ENCODE peak calls at places on chromosomes 6 and 20, in ten cellular contexts. One of them, this sample, is unnamed.

GRCh38 chr20:40563296-40563950 is 125.6 kb downstream of the MAFB start:
- DNase-seq in heart left ventricle: peak
- DNase-seq in cardiac muscle cell: no peak
- DNase-seq in brain microvascular endothelial cell: peak
- DNase-seq in astrocyte of the spinal cord: peak
- DNase-seq in A673: peak
- DNase-seq in CD8-positive, alpha-beta T cell: no peak
- DNase-seq in Panc1: no peak
- DNase-seq in Karpas-422: no peak
- DNase-seq in choroid plexus epithelial cell: peak
- DNase-seq in this sample: peak

GRCh38 chr6:54291146-54291545 is 17.1 kb upstream of the TINAG start:
- DNase-seq in Karpas-422: no peak
- DNase-seq in choroid plexus epithelial cell: peak
- DNase-seq in Panc1: no peak
- DNase-seq in cardiac muscle cell: no peak
- DNase-seq in brain microvascular endothelial cell: peak
- DNase-seq in heart left ventricle: no peak
- DNase-seq in astrocyte of the spinal cord: peak
- DNase-seq in A673: peak
- DNase-seq in CD8-positive, alpha-beta T cell: no peak
- DNase-seq in this sample: no peak

GRCh38 chr6:56368484-56368883 is 121.1 kb upstream of the COL21A1 start:
- DNase-seq in choroid plexus epithelial cell: no peak
- DNase-seq in heart left ventricle: no peak
- DNase-seq in astrocyte of the spinal cord: no peak
- DNase-seq in Karpas-422: no peak
- DNase-seq in cardiac muscle cell: no peak
- DNase-seq in A673: peak
- DNase-seq in brain microvascular endothelial cell: no peak
- DNase-seq in CD8-positive, alpha-beta T cell: no peak
- DNase-seq in Panc1: no peak
- DNase-seq in this sample: no peak

GRCh38 chr6:56795852-56796532 is 153.3 kb upstream of the DST start:
- DNase-seq in brain microvascular endothelial cell: no peak
- DNase-seq in A673: no peak
- DNase-seq in Karpas-422: no peak
- DNase-seq in Panc1: no peak
- DNase-seq in CD8-positive, alpha-beta T cell: no peak
- DNase-seq in heart left ventricle: no peak
- DNase-seq in cardiac muscle cell: no peak
- DNase-seq in choroid plexus epithelial cell: no peak
- DNase-seq in astrocyte of the spinal cord: peak
- DNase-seq in this sample: no peak

GRCh38 chr20:57393321-57394086 is 2.3 kb downstream of the RBM38 start:
- DNase-seq in cardiac muscle cell: no peak
- DNase-seq in Panc1: no peak
- DNase-seq in A673: no peak
- DNase-seq in CD8-positive, alpha-beta T cell: no peak
- DNase-seq in brain microvascular endothelial cell: no peak
- DNase-seq in heart left ventricle: peak
- DNase-seq in choroid plexus epithelial cell: no peak
- DNase-seq in Karpas-422: peak
- DNase-seq in astrocyte of the spinal cord: no peak
- DNase-seq in this sample: no peak

GRCh38 chr20:37992802-37993538 is 40.3 kb downstream of the TTI1 start:
- DNase-seq in heart left ventricle: peak
- DNase-seq in A673: peak
- DNase-seq in cardiac muscle cell: peak
- DNase-seq in Karpas-422: peak
- DNase-seq in astrocyte of the spinal cord: peak
- DNase-seq in brain microvascular endothelial cell: peak
- DNase-seq in choroid plexus epithelial cell: peak
- DNase-seq in Panc1: no peak
- DNase-seq in CD8-positive, alpha-beta T cell: no peak
- DNase-seq in this sample: no peak

GRCh38 chr6:148831064-148831463 is 84.2 kb downstream of the UST start:
- DNase-seq in Karpas-422: no peak
- DNase-seq in CD8-positive, alpha-beta T cell: no peak
- DNase-seq in astrocyte of the spinal cord: no peak
- DNase-seq in brain microvascular endothelial cell: no peak
- DNase-seq in heart left ventricle: no peak
- DNase-seq in Panc1: no peak
- DNase-seq in cardiac muscle cell: no peak
- DNase-seq in choroid plexus epithelial cell: no peak
- DNase-seq in A673: no peak
- DNase-seq in this sample: no peak

GRCh38 chr6:43436577-43437282 is 9.4 kb downstream of the ABCC10 start:
- DNase-seq in CD8-positive, alpha-beta T cell: no peak
- DNase-seq in Karpas-422: no peak
- DNase-seq in cardiac muscle cell: peak
- DNase-seq in choroid plexus epithelial cell: peak
- DNase-seq in A673: no peak
- DNase-seq in Panc1: no peak
- DNase-seq in astrocyte of the spinal cord: peak
- DNase-seq in brain microvascular endothelial cell: peak
- DNase-seq in heart left ventricle: no peak
- DNase-seq in this sample: no peak

GRCh38 chr20:50067461-50067860 is 45.5 kb downstream of the UBE2V1 start:
- DNase-seq in Karpas-422: no peak
- DNase-seq in Panc1: no peak
- DNase-seq in brain microvascular endothelial cell: no peak
- DNase-seq in heart left ventricle: no peak
- DNase-seq in CD8-positive, alpha-beta T cell: no peak
- DNase-seq in choroid plexus epithelial cell: no peak
- DNase-seq in astrocyte of the spinal cord: no peak
- DNase-seq in cardiac muscle cell: no peak
- DNase-seq in A673: no peak
- DNase-seq in this sample: no peak

GRCh38 chr20:50068041-50068651 is 44.8 kb downstream of the UBE2V1 start:
- DNase-seq in A673: no peak
- DNase-seq in heart left ventricle: no peak
- DNase-seq in CD8-positive, alpha-beta T cell: no peak
- DNase-seq in Karpas-422: no peak
- DNase-seq in brain microvascular endothelial cell: no peak
- DNase-seq in Panc1: no peak
- DNase-seq in cardiac muscle cell: no peak
- DNase-seq in astrocyte of the spinal cord: no peak
- DNase-seq in choroid plexus epithelial cell: no peak
- DNase-seq in this sample: no peak

GRCh38 chr20:50070361-50070760 is 42.6 kb downstream of the UBE2V1 start:
- DNase-seq in Panc1: no peak
- DNase-seq in cardiac muscle cell: no peak
- DNase-seq in brain microvascular endothelial cell: no peak
- DNase-seq in heart left ventricle: peak
- DNase-seq in A673: no peak
- DNase-seq in CD8-positive, alpha-beta T cell: no peak
- DNase-seq in astrocyte of the spinal cord: no peak
- DNase-seq in Karpas-422: no peak
- DNase-seq in choroid plexus epithelial cell: no peak
- DNase-seq in this sample: no peak

GRCh38 chr20:50073500-50073899 is 39.5 kb downstream of the UBE2V1 start:
- DNase-seq in brain microvascular endothelial cell: no peak
- DNase-seq in cardiac muscle cell: no peak
- DNase-seq in A673: no peak
- DNase-seq in heart left ventricle: peak
- DNase-seq in CD8-positive, alpha-beta T cell: no peak
- DNase-seq in Panc1: no peak
- DNase-seq in astrocyte of the spinal cord: no peak
- DNase-seq in choroid plexus epithelial cell: no peak
- DNase-seq in Karpas-422: no peak
- DNase-seq in this sample: no peak

DNA sequence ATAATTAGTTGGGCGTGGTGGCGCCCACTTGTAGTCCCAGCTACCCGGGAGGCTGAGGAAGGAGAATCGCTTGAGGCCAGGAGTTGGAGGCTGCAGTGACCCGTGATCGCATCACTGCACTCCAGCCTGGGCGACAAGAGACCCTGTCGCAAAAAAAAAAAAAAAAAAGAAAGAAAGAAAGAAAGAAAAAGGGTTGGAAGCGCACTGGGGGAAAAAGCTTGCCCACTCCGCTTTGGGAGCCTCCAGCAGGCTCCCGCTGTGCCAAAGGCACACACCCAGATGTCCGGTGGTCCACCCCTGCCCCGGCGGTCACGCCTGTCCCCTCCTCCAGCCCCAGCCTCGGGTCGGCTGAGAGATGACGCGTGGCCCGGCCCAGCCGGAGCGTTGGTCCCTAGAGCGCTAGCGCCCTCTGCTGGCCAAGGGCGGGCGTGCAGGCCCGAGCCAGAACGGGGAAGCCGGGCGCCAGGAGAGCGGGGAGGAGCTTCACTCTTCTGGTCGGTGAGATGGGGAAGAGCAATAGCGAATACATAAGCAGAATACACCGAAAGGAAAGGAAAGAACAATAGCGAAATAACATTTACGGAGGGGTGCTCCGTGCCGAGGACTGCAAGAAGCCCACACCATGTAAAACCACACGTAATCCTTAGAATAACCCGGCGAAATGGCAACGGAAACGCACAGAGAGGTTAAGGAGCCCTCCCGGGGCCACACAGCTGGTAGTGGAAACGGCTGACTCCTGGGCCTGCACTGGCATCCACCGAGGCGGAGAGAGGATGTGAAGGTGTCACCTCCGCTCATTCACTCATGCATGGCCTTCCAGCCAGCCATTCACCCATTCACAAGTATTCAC is 41.7 kb downstream of the UBE2V1 start:
- DNase-seq in A673: peak
- DNase-seq in Panc1: peak
- DNase-seq in cardiac muscle cell: peak
- DNase-seq in astrocyte of the spinal cord: peak
- DNase-seq in heart left ventricle: peak
- DNase-seq in CD8-positive, alpha-beta T cell: peak
- DNase-seq in choroid plexus epithelial cell: peak
- DNase-seq in Karpas-422: peak
- DNase-seq in brain microvascular endothelial cell: peak
- DNase-seq in this sample: peak
- H3K4me3 ChIP-seq in A673: peak
- H3K4me3 ChIP-seq in Panc1: peak
- H3K4me3 ChIP-seq in cardiac muscle cell: peak
- H3K4me3 ChIP-seq in astrocyte of the spinal cord: peak
- H3K4me3 ChIP-seq in heart left ventricle: peak
- H3K4me3 ChIP-seq in CD8-positive, alpha-beta T cell: peak
- H3K4me3 ChIP-seq in choroid plexus epithelial cell: peak
- H3K4me3 ChIP-seq in Karpas-422: peak
- H3K4me3 ChIP-seq in brain microvascular endothelial cell: peak
- H3K4me3 ChIP-seq in this sample: no peak

DNA sequence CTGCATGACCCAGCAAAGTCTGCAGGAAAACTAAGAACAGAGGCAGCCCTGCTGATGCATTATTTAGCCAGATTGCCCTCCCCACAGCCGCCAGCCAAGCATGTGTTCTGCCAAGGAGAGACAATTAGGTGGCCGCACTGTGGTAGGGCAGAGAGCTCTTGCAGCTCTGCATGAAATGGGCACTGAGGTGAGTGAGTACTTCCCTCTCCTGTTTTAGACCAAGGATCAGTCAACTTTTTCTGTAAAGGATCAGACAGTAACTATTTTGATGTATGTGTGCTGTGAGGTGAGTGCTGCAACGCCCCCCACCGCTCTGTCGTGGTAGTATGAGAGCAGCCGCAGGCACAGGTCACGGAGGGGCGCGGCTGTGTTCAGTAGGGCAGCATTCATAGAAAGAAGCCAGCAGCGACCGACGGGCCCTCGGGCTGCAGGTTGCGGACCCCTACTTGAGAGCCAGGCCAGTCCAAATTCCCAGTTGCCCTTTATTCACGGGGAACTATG is 23.8 kb upstream of the FAM50B start:
- DNase-seq in brain microvascular endothelial cell: peak
- DNase-seq in CD8-positive, alpha-beta T cell: no peak
- DNase-seq in Karpas-422: no peak
- DNase-seq in Panc1: no peak
- DNase-seq in choroid plexus epithelial cell: peak
- DNase-seq in heart left ventricle: peak
- DNase-seq in cardiac muscle cell: no peak
- DNase-seq in A673: no peak
- DNase-seq in astrocyte of the spinal cord: peak
- DNase-seq in this sample: peak
- H3K4me3 ChIP-seq in brain microvascular endothelial cell: peak
- H3K4me3 ChIP-seq in CD8-positive, alpha-beta T cell: no peak
- H3K4me3 ChIP-seq in Karpas-422: no peak
- H3K4me3 ChIP-seq in Panc1: peak
- H3K4me3 ChIP-seq in choroid plexus epithelial cell: peak
- H3K4me3 ChIP-seq in heart left ventricle: peak
- H3K4me3 ChIP-seq in cardiac muscle cell: no peak
- H3K4me3 ChIP-seq in A673: no peak
- H3K4me3 ChIP-seq in astrocyte of the spinal cord: peak
- H3K4me3 ChIP-seq in this sample: no peak

DNA sequence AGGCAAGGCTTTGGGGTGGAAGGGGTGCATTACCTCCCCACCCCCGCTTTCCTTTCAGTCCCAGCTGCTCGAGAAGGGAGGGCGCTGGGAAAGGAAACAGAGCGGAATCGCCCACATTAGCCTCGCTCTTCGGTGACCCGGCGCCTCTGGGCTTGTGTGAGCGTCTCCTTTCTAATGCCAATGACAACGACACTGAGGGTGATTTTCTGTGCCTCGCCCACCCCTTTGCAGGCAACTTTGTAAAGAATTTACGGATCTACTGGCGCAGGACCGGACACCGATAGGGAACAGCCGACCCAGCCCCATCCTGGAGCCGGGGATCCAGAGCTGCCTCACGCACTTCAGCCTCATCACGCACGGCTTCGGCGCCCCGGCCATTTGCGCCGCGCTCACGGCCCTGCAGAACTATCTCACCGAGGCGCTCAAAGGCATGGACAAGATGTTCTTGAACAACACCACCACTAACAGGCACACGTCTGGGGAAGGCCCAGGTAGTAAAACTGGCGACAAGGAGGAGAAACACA is 24.3 kb downstream of the TFAP2B start:
- DNase-seq in Panc1: no peak
- DNase-seq in heart left ventricle: no peak
- DNase-seq in A673: no peak
- DNase-seq in choroid plexus epithelial cell: no peak
- DNase-seq in astrocyte of the spinal cord: no peak
- DNase-seq in cardiac muscle cell: no peak
- DNase-seq in Karpas-422: no peak
- DNase-seq in CD8-positive, alpha-beta T cell: no peak
- DNase-seq in brain microvascular endothelial cell: no peak
- DNase-seq in this sample: no peak
- H3K4me3 ChIP-seq in Panc1: no peak
- H3K4me3 ChIP-seq in heart left ventricle: no peak
- H3K4me3 ChIP-seq in A673: no peak
- H3K4me3 ChIP-seq in choroid plexus epithelial cell: no peak
- H3K4me3 ChIP-seq in astrocyte of the spinal cord: no peak
- H3K4me3 ChIP-seq in cardiac muscle cell: no peak
- H3K4me3 ChIP-seq in Karpas-422: no peak
- H3K4me3 ChIP-seq in CD8-positive, alpha-beta T cell: no peak
- H3K4me3 ChIP-seq in brain microvascular endothelial cell: no peak
- H3K4me3 ChIP-seq in this sample: no peak

GRCh38 chr6:90044182-90044832 is 150.0 kb downstream of the GJA10 start:
- DNase-seq in A673: no peak
- DNase-seq in Panc1: no peak
- DNase-seq in heart left ventricle: no peak
- DNase-seq in CD8-positive, alpha-beta T cell: no peak
- DNase-seq in astrocyte of the spinal cord: no peak
- DNase-seq in Karpas-422: no peak
- DNase-seq in cardiac muscle cell: no peak
- DNase-seq in brain microvascular endothelial cell: no peak
- DNase-seq in choroid plexus epithelial cell: peak
- DNase-seq in this sample: no peak

GRCh38 chr6:90039911-90040310 is 145.6 kb downstream of the GJA10 start:
- DNase-seq in heart left ventricle: no peak
- DNase-seq in CD8-positive, alpha-beta T cell: no peak
- DNase-seq in choroid plexus epithelial cell: no peak
- DNase-seq in Karpas-422: no peak
- DNase-seq in brain microvascular endothelial cell: no peak
- DNase-seq in Panc1: no peak
- DNase-seq in astrocyte of the spinal cord: peak
- DNase-seq in cardiac muscle cell: no peak
- DNase-seq in A673: no peak
- DNase-seq in this sample: no peak

GRCh38 chr6:90035047-90035678 is 140.9 kb downstream of the GJA10 start:
- DNase-seq in A673: no peak
- DNase-seq in Karpas-422: no peak
- DNase-seq in astrocyte of the spinal cord: no peak
- DNase-seq in CD8-positive, alpha-beta T cell: no peak
- DNase-seq in heart left ventricle: no peak
- DNase-seq in Panc1: no peak
- DNase-seq in cardiac muscle cell: no peak
- DNase-seq in choroid plexus epithelial cell: no peak
- DNase-seq in brain microvascular endothelial cell: no peak
- DNase-seq in this sample: no peak

GRCh38 chr6:90040931-90041330 is 146.7 kb downstream of the GJA10 start:
- DNase-seq in choroid plexus epithelial cell: no peak
- DNase-seq in brain microvascular endothelial cell: no peak
- DNase-seq in A673: no peak
- DNase-seq in cardiac muscle cell: no peak
- DNase-seq in Karpas-422: no peak
- DNase-seq in astrocyte of the spinal cord: no peak
- DNase-seq in CD8-positive, alpha-beta T cell: no peak
- DNase-seq in heart left ventricle: no peak
- DNase-seq in Panc1: no peak
- DNase-seq in this sample: no peak

DNA sequence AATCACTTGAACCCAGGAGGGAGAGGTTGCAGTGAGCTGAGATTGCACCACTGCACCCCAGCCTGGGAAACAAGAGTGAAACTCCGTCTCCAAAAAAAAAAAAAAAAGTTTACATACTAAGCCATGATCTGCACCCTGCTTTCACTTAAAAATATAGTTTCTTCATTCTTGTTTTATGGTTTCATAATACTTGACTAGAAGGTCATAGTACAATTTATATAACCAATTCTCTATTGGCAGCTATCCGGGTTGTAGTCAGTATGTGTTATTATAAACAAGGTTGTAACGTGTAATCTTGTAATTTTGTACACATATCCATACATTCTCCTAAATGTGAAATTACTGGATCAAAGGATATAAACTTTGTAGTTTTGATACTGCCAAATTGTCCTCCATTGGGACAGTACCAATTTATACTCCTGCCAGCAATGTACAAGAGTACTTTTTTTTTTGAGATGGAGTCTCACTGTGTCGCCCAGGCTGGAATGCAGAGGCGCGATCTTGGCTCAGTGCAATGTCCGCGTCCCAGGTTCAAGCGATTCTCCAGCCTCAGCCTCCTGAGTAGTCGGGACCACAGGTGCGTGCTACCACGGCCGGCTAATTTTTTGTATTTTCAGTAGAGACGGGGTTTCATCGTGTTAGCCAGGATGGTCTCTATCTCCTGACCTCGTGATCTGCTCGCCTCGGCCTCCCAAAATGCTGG is 144.8 kb downstream of the GJA10 start:
- DNase-seq in heart left ventricle: no peak
- DNase-seq in astrocyte of the spinal cord: no peak
- DNase-seq in Karpas-422: no peak
- DNase-seq in choroid plexus epithelial cell: no peak
- DNase-seq in A673: no peak
- DNase-seq in brain microvascular endothelial cell: no peak
- DNase-seq in cardiac muscle cell: no peak
- DNase-seq in CD8-positive, alpha-beta T cell: no peak
- DNase-seq in Panc1: no peak
- DNase-seq in this sample: no peak
- H3K4me3 ChIP-seq in heart left ventricle: no peak
- H3K4me3 ChIP-seq in astrocyte of the spinal cord: no peak
- H3K4me3 ChIP-seq in Karpas-422: no peak
- H3K4me3 ChIP-seq in choroid plexus epithelial cell: no peak
- H3K4me3 ChIP-seq in A673: no peak
- H3K4me3 ChIP-seq in brain microvascular endothelial cell: no peak
- H3K4me3 ChIP-seq in cardiac muscle cell: no peak
- H3K4me3 ChIP-seq in CD8-positive, alpha-beta T cell: no peak
- H3K4me3 ChIP-seq in Panc1: no peak
- H3K4me3 ChIP-seq in this sample: no peak